ENCODE peak calls at places on chromosomes 13 and 19, in nine cellular contexts. T is lung; O is fibroblast of lung; Q is CD4-positive, CD25-positive, alpha-beta regulatory T cell; I is upper lobe of left lung; N is endothelial cell of umbilical vein; R is gastrocnemius medialis; M is adipocyte; F is OCI-LY7. V is an unnamed sample.

GRCh38 chr13:59126474-59126873 is 1037.3 kb downstream of the DIAPH3 start:
- DNase-seq in Q (no peak), R (no peak), N (no peak), F (no peak), M (no peak), O (no peak), T (no peak), I (no peak), V (no peak)

GRCh38 chr13:44719857-44720671 is 143.9 kb upstream of the TSC22D1 start:
- DNase-seq in Q (no peak), F (no peak), R (peak; percentile 18), O (peak; percentile 80), M (peak; percentile 76), N (peak; percentile 53), T (no peak), I (no peak), V (no peak)

GRCh38 chr19:6241056-6241455 is 38.7 kb downstream of the MLLT1 start:
- DNase-seq in I (no peak), T (no peak), M (no peak), O (no peak), N (no peak), F (no peak), Q (no peak), R (no peak), V (no peak)

GRCh38 chr13:31038834-31039552 is 106.5 kb downstream of the TEX26 start:
- DNase-seq in M (no peak), I (no peak), R (no peak), O (peak; percentile 25), F (peak; percentile 72), Q (peak; percentile 77), T (no peak), N (no peak), V (no peak)

GRCh38 chr13:35512271-35512920 is 35.9 kb upstream of the MAB21L1 start:
- DNase-seq in F (no peak), Q (no peak), R (no peak), I (no peak), M (peak; percentile 93), N (peak; percentile 62), T (no peak), O (peak; percentile 97), V (no peak)

GRCh38 chr13:80214521-80214941 is 126.4 kb downstream of the SPRY2 start:
- DNase-seq in O (no peak), M (peak; percentile 50), I (no peak), F (no peak), N (no peak), Q (no peak), T (no peak), R (no peak), V (no peak)

GRCh38 chr19:6126335-6126974 is 9.0 kb upstream of the ACSBG2 start:
- DNase-seq in Q (peak; percentile 70), O (peak; percentile 72), M (peak; percentile 41), N (peak; percentile 75), I (no peak), F (peak; percentile 71), R (no peak), T (no peak), V (no peak)

GRCh38 chr13:25905411-25906010 is 146.3 kb downstream of the SHISA2 start:
- DNase-seq in F (no peak), Q (no peak), T (no peak), I (no peak), O (no peak), R (no peak), N (peak; percentile 11), M (no peak), V (no peak)

GRCh38 chr13:101757446-101758039 is 305.1 kb downstream of the ITGBL1 start:
- DNase-seq in M (peak; percentile 70), T (no peak), Q (peak; percentile 32), I (no peak), N (peak; percentile 68), F (peak; percentile 7), O (peak; percentile 72), R (no peak), V (no peak)

GRCh38 chr13:78137404-78138142 is 218.9 kb upstream of the EDNRB start:
- DNase-seq in R (no peak), M (peak; percentile 91), N (peak; percentile 71), O (peak; percentile 78), I (no peak), T (peak; percentile 33), Q (peak; percentile 35), F (peak; percentile 51), V (no peak)

GRCh38 chr19:15195381-15195964 is 5.3 kb downstream of the NOTCH3 start:
- DNase-seq in M (peak; percentile 76), I (peak; percentile 93), R (no peak), N (no peak), F (no peak), O (peak; percentile 53), Q (no peak), T (peak; percentile 74), V (no peak)

GRCh38 chr13:99258210-99258860 is at the start of gene GPR18:
- DNase-seq in O (peak; percentile 12), F (peak; percentile 66), T (no peak), R (no peak), Q (peak; percentile 88), N (peak; percentile 15), I (no peak), M (no peak), V (no peak)

GRCh38 chr13:108026671-108027410 is 188.5 kb downstream of the LIG4 start:
- DNase-seq in R (no peak), M (no peak), T (no peak), Q (no peak), I (no peak), N (no peak), F (no peak), O (no peak), V (no peak)

GRCh38 chr19:17841810-17842662 is 5.7 kb downstream of the JAK3 start:
- DNase-seq in N (peak; percentile 72), T (peak; percentile 65), R (peak; percentile 35), F (peak; percentile 79), O (peak; percentile 83), Q (peak; percentile 39), I (peak; percentile 94), M (peak; percentile 56), V (peak; percentile 40)

GRCh38 chr19:36850646-36851442 is at the start of gene ZNF345:
- DNase-seq in R (peak; percentile 85), N (peak; percentile 95), M (peak; percentile 99), T (peak; percentile 92), I (peak; percentile 86), O (peak; percentile 96), F (peak; percentile 87), Q (peak; percentile 96), V (peak; percentile 69)
- H3K9me3 ChIP-seq in R (no peaks in the 10 kb centered on the region), N (no peaks in the 10 kb centered on the region), M (peaks cover 4% of the 10 kb centered on the region), T (no peaks in the 10 kb centered on the region), I (peaks cover 19% of the 10 kb centered on the region), O (no peaks in the 10 kb centered on the region), F (peaks cover 5% of the 10 kb centered on the region), Q (peaks cover 17% of the 10 kb centered on the region), V (no peaks in the 10 kb centered on the region)

DNA sequence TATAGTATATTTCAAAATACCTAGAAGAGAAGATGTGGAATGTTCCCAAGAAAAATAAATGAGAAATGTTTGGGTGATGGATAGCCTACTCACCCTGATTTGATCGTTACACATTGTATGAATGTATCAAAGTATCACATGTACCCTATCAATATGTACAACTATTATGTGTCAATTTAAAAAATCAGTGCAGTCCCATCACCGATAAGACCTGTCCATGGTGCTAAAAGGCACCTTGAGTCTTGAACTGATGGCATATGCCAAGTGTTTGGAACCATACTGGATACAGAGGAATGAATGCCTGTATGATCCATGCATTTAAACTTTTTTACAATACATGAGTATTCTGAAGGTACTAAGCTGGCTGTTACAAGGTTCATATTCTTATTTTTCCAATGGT is 50.2 kb upstream of the ZNF835 start:
- DNase-seq in N (no peak), F (no peak), R (no peak), M (no peak), I (no peak), Q (no peak), O (no peak), T (no peak), V (no peak)
- H3K9me3 ChIP-seq in N (peaks cover 4% of the 10 kb centered on the region), F (no peaks in the 10 kb centered on the region), R (no peaks in the 10 kb centered on the region), M (no peaks in the 10 kb centered on the region), I (peaks cover 2% of the 10 kb centered on the region), Q (peaks cover 12% of the 10 kb centered on the region), O (no peaks in the 10 kb centered on the region), T (no peaks in the 10 kb centered on the region), V (no peaks in the 10 kb centered on the region)

DNA sequence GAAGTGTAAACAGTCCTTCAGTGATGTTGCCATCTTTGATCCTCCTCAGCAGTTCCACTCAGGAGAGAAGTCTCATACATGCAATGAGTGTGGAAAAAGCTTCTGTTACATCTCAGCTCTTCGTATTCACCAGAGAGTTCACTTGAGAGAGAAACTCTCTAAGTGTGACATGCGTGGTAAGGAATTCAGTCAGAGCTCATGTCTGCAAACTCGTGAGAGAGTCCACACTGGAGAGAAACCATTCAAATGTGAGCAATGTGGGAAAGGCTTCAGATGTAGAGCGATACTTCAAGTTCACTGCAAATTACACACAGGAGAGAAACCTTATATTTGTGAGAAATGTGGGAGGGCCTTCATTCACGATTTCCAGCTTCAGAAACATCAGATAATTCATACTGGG is 7.7 kb downstream of the ZNF230 start:
- DNase-seq in I (no peak), T (no peak), M (no peak), O (no peak), F (no peak), N (no peak), R (no peak), Q (no peak), V (no peak)
- H3K9me3 ChIP-seq in I (peaks cover 90% of the 10 kb centered on the region), T (peaks cover 13% of the 10 kb centered on the region), M (peaks cover 50% of the 10 kb centered on the region), O (peaks cover 7% of the 10 kb centered on the region), F (no peaks in the 10 kb centered on the region), N (peaks cover 11% of the 10 kb centered on the region), R (peaks cover 4% of the 10 kb centered on the region), Q (peaks cover 83% of the 10 kb centered on the region), V (peaks cover 16% of the 10 kb centered on the region)

DNA sequence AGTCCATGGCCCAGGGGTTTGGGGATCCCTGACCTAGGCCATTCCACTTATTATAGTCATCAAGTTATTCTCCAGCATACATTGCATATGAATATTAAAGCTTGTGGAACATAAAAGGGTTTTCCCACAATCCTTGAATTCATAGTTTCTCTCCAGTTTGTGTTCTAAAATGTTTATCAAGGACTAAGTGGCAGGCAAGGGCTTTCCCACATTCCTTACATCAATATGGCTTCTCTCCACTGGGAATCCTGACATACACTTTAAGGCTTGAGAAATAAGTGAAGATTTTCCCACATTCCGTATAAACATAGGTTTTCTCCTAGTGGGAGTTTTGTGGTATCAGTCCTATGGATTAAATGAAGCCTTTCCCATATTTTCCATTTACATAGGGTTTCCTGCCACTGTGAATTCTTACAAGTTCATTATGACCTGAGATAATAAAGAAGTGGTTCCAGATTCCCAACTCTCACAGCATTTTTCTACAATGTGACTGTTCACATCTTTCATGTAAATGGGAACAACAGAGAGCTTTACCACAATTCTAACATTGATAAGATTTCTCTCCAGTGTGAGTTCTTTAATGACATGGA is 14.5 kb downstream of the ZNF426 start:
- DNase-seq in Q (no peak), I (no peak), O (peak; percentile 19), F (no peak), N (no peak), R (no peak), T (no peak), M (peak; percentile 1), V (no peak)
- H3K9me3 ChIP-seq in Q (peaks cover 72% of the 10 kb centered on the region), I (peaks cover 98% of the 10 kb centered on the region), O (peaks cover 16% of the 10 kb centered on the region), F (peaks cover 16% of the 10 kb centered on the region), N (peaks cover 37% of the 10 kb centered on the region), R (peaks cover 38% of the 10 kb centered on the region), T (peaks cover 58% of the 10 kb centered on the region), M (peaks cover 96% of the 10 kb centered on the region), V (peaks cover 45% of the 10 kb centered on the region)

DNA sequence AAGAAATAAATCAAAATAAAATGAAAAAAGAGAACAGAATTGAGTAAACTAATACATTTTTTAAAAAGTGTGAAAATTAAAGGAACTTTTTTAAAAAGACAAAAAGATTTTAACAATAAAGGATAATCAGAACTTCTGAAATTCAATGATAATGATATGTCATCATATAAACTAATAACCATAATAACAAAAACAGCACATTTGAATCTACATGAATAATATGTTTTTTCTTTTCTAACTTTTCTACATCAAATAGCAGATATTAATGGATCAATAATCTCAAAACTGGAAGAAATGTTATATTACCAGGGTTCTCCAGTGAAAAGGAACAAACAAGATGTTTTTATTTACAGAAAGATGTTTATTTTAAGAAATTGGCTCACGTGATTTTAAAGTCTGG is 903.3 kb upstream of the MIR17HG start:
- DNase-seq in O (no peak), T (no peak), I (no peak), R (no peak), M (no peak), Q (no peak), N (no peak), F (no peak), V (no peak)
- H3K9me3 ChIP-seq in O (no peaks in the 10 kb centered on the region), T (no peaks in the 10 kb centered on the region), I (no peaks in the 10 kb centered on the region), R (no peaks in the 10 kb centered on the region), M (no peaks in the 10 kb centered on the region), Q (no peaks in the 10 kb centered on the region), N (no peaks in the 10 kb centered on the region), F (no peaks in the 10 kb centered on the region), V (no peaks in the 10 kb centered on the region)